ENCODE peak calls at places on chromosomes 4 and X, in six cellular contexts. O is thoracic aorta, I is progenitor cell of endocrine pancreas, M is GM13977, Q is right atrium auricular region, B is OCI-LY7. H is an unnamed sample.

GRCh38 chr4:105246712-105247111 is 100.0 kb downstream of the TET2 start:
- DNase-seq in O (no peak), I (no peak), M (no peak), Q (no peak), B (no peak), H (no peak)

GRCh38 chr4:147498031-147498700 is 17.3 kb downstream of the EDNRA start:
- DNase-seq in O (no peak), I (no peak), M (no peak), Q (no peak), B (no peak), H (no peak)

GRCh38 chr4:76634239-76634638 is 199.2 kb downstream of the SHROOM3 start:
- DNase-seq in O (no peak), I (no peak), M (no peak), Q (no peak), B (no peak), H (no peak)

GRCh38 chr4:32962100-32962499 is 2241.9 kb downstream of the PCDH7 start:
- DNase-seq in O (no peak), I (no peak), M (no peak), Q (no peak), B (no peak), H (no peak)

GRCh38 chr4:141432000-141432712 is 204.2 kb upstream of the IL15 start:
- DNase-seq in O (no peak), I (no peak), M (no peak), Q (no peak), B (no peak), H (no peak)

GRCh38 chr4:75494563-75494962 is 19.6 kb downstream of the RCHY1 start:
- DNase-seq in O (no peak), I (no peak), M (no peak), Q (no peak), B (no peak), H (no peak)

GRCh38 chr4:151917145-151917775 is 156.5 kb upstream of the GATB start:
- DNase-seq in O (no peak), I (no peak), M (no peak), Q (no peak), B (no peak), H (no peak)

GRCh38 chr4:158255727-158256324 is 45.5 kb downstream of the TMEM144 start:
- DNase-seq in O (no peak), I (no peak), M (peak), Q (no peak), B (peak), H (no peak)

GRCh38 chrX:84240848-84241565 is 53.0 kb upstream of the RPS6KA6 start:
- DNase-seq in O (no peak), I (no peak), M (no peak), Q (no peak), B (no peak), H (no peak)

GRCh38 chr4:66294626-66295025 is 624.3 kb upstream of the EPHA5 start:
- DNase-seq in O (no peak), I (no peak), M (no peak), Q (no peak), B (no peak), H (no peak)

GRCh38 chr4:138175337-138175794 is 66.8 kb downstream of the SLC7A11 start:
- DNase-seq in O (no peak), I (no peak), M (no peak), Q (no peak), B (no peak), H (no peak)

GRCh38 chr4:145130788-145131398 is 32.8 kb downstream of the ABCE1 start:
- DNase-seq in O (no peak), I (no peak), M (no peak), Q (no peak), B (no peak), H (no peak)

GRCh38 chrX:96883608-96884007 is at the start of gene RPA4:
- DNase-seq in O (no peak), I (no peak), M (no peak), Q (no peak), B (no peak), H (no peak)

GRCh38 chr4:150078041-150078995 is at the start of gene DCLK2:
- DNase-seq in O (peak), I (peak), M (peak), Q (peak), B (no peak), H (peak)

GRCh38 chrX:92247076-92247475 is 467.9 kb downstream of the PCDH11X start:
- DNase-seq in O (no peak), I (no peak), M (no peak), Q (no peak), B (no peak), H (no peak)

GRCh38 chr4:112082954-112083586 is 62.2 kb upstream of the FAM241A start:
- DNase-seq in O (no peak), I (no peak), M (no peak), Q (no peak), B (no peak), H (no peak)

GRCh38 chrX:151402719-151403390 is 5.8 kb downstream of the VMA21 start:
- DNase-seq in O (no peak), I (no peak), M (no peak), Q (no peak), B (no peak), H (no peak)

GRCh38 chr4:155208258-155209054 is at the start of gene NPY2R:
- DNase-seq in O (no peak), I (peak), M (no peak), Q (no peak), B (no peak), H (no peak)

GRCh38 chr4:155207534-155208257 is 740 bp upstream of the NPY2R start:
- DNase-seq in O (no peak), I (peak), M (no peak), Q (no peak), B (no peak), H (no peak)
- TF ChIP-seq CTCF in O (no peak), I (peak), M (no peak), Q (no peak), B (no peak), H (no peak)

GRCh38 chr4:48270516-48270897 is 869 bp upstream of the TEC start:
- DNase-seq in O (no peak), I (no peak), M (no peak), Q (no peak), B (no peak), H (no peak)

GRCh38 chr4:48271626-48272025 is 2.0 kb upstream of the TEC start:
- DNase-seq in O (no peak), I (no peak), M (no peak), Q (no peak), B (no peak), H (no peak)

GRCh38 chr4:48271048-48271452 is 1.4 kb upstream of the TEC start:
- DNase-seq in O (no peak), I (no peak), M (peak), Q (no peak), B (peak), H (no peak)

GRCh38 chr4:48275694-48276093 is 6.1 kb upstream of the TEC start:
- DNase-seq in O (no peak), I (no peak), M (no peak), Q (no peak), B (no peak), H (no peak)

DNA sequence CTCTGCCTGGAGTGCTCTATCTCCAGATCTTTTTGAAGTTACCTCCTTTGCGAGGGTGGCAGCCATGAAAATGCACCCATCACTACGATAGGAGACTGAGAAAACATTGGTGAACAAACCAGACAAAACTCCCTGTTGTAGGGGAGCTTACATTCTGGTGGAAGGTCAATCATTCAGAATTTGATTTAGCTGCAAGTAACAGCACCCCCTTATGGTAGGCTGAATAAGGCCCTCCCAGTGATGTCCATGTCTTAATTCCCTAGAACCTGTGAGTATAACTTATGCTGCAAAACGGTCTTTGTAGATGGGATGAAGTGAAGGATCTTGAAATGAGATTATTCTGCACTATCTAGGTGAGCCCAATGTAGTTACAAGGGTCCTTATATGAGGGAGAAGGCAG is 5.6 kb upstream of the TEC start:
- DNase-seq in O (no peak), I (no peak), M (peak), Q (no peak), B (peak), H (no peak)
- TF ChIP-seq CTCF in O (no peak), I (peak), M (peak), Q (no peak), B (peak), H (no peak)

GRCh38 chr4:3294401-3295241 is 1.8 kb downstream of the RGS12 start:
- DNase-seq in O (no peak), I (no peak), M (no peak), Q (no peak), B (no peak), H (peak)

GRCh38 chr4:3292571-3293409 is at the start of gene RGS12:
- DNase-seq in O (peak), I (peak), M (peak), Q (peak), B (peak), H (peak)

GRCh38 chr4:3291969-3292570 is 751 bp upstream of the RGS12 start:
- DNase-seq in O (no peak), I (peak), M (peak), Q (no peak), B (peak), H (no peak)

GRCh38 chr4:3291411-3291968 is 1.3 kb upstream of the RGS12 start:
- DNase-seq in O (no peak), I (no peak), M (no peak), Q (no peak), B (no peak), H (no peak)

DNA sequence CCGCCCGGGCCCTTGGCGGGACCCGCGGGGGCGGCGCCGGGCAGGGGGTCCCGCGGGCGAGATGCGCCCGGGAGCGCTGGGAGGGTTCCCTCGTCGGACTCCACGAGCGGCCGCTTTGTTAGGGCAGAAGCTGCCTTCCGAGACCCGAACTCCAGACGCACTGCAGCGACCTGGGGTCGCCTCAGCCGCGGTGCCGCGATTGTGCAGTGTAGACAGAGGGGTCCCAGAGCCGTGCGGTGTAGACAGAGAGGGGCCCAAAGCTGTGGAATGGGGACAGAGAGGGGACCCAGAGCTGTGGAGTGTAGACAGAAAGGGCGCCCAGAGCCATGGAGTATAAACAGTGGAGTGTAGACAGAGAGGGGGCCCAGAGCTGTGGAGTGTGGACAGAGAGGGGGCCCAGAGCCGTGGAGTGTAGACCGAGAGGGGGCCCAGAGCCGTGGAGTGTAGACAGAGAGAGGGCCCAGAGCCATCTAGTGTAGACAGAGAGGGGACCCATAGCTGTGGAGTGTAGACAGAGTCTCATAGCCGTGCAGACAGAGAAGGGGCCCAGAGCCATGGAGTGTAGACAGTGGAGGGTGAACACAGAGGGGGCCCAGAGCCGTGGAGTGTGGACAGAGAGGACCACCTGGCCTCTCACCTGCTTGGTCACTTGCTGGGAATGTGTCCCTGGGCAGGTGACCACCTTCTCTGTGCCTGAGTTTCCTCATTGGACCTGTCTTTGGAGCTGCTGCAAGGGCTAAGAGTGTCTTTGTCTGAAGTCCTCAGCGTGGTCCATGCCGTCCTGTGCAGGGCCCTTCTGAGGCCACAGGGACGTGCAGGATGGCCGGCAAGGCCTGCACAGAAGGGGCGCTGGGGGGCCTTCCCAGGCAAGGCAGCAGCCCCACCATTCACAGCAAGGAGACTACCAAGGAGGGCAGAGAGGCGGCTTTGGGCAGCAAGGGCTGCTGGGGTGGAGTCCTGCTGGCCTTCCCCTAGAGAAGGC is 880 bp downstream of the RGS12 start:
- DNase-seq in O (no peak), I (no peak), M (no peak), Q (no peak), B (peak), H (peak)
- TF ChIP-seq CTCF in O (no peak), I (no peak), M (no peak), Q (no peak), B (no peak), H (no peak)

DNA sequence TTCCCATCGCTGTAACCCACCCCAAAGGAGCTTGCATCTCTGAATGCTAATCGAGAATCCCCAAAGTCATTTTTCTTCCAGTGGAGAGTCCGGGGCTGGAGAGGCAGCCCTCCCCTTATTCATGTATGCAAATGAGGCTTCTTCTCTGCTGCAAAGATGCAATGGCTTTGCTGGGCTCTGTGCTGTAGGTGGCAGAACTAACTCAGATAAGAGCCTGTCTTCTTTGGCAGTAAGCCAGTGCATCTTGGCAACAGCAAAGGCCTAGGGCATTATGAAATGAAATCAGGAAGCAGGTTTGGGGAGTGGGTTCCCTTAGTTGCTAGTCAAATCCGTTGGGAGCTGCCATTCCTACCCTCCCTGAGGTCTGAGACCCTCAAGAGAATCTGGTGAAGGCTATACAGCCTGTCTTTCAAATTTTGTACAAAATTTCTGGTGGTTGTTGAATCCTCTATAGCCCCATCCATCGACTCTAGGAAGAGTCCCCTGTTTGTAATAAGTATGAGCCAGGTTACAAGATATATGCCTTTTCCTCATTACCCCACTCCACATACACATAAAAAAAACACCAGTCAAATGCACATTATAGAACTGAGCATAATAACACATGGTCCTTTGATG is 290.6 kb upstream of the TAPT1 start:
- DNase-seq in O (no peak), I (no peak), M (no peak), Q (peak), B (no peak), H (no peak)
- TF ChIP-seq CTCF in O (peak), I (no peak), M (no peak), Q (no peak), B (no peak), H (no peak)

GRCh38 chr4:176664964-176665363 is 127.8 kb downstream of the VEGFC start:
- DNase-seq in O (no peak), I (no peak), M (no peak), Q (no peak), B (no peak), H (no peak)

GRCh38 chr4:176671532-176671931 is 121.2 kb downstream of the VEGFC start:
- DNase-seq in O (no peak), I (no peak), M (no peak), Q (no peak), B (no peak), H (peak)

GRCh38 chr4:176668324-176668723 is 124.4 kb downstream of the VEGFC start:
- DNase-seq in O (no peak), I (no peak), M (no peak), Q (no peak), B (no peak), H (no peak)
- TF ChIP-seq CTCF in O (no peak), I (no peak), M (no peak), Q (no peak), B (no peak), H (no peak)

H was measured in omental fat pad.